ENCODE peak calls at places on chromosome 6, in eight cellular contexts. One of them, this sample, is unnamed.

GRCh38 chr6:77561768-77562314 is 91.0 kb upstream of the MEI4 start:
- DNase-seq in NCI-H345: no peak
- DNase-seq in RWPE1: no peak
- DNase-seq in CD8-positive, alpha-beta T cell: no peak
- DNase-seq in fibroblast of the aortic adventitia: no peak
- DNase-seq in effector memory CD4-positive, alpha-beta T cell: no peak
- DNase-seq in AG08396: no peak
- DNase-seq in SHP77: peak
- DNase-seq in this sample: no peak

GRCh38 chr6:46393161-46393939 is 97.9 kb downstream of the RCAN2 start:
- DNase-seq in NCI-H345: no peak
- DNase-seq in RWPE1: no peak
- DNase-seq in CD8-positive, alpha-beta T cell: no peak
- DNase-seq in fibroblast of the aortic adventitia: no peak
- DNase-seq in effector memory CD4-positive, alpha-beta T cell: no peak
- DNase-seq in AG08396: no peak
- DNase-seq in SHP77: no peak
- DNase-seq in this sample: no peak

GRCh38 chr6:33813246-33813904 is 9.6 kb upstream of the MLN start:
- DNase-seq in NCI-H345: no peak
- DNase-seq in RWPE1: no peak
- DNase-seq in CD8-positive, alpha-beta T cell: no peak
- DNase-seq in fibroblast of the aortic adventitia: no peak
- DNase-seq in effector memory CD4-positive, alpha-beta T cell: no peak
- DNase-seq in AG08396: no peak
- DNase-seq in SHP77: no peak
- DNase-seq in this sample: no peak

GRCh38 chr6:162442675-162443074 is 284.9 kb downstream of the PRKN start:
- DNase-seq in NCI-H345: no peak
- DNase-seq in RWPE1: no peak
- DNase-seq in CD8-positive, alpha-beta T cell: no peak
- DNase-seq in fibroblast of the aortic adventitia: no peak
- DNase-seq in effector memory CD4-positive, alpha-beta T cell: no peak
- DNase-seq in AG08396: no peak
- DNase-seq in SHP77: peak
- DNase-seq in this sample: no peak

GRCh38 chr6:15911753-15912504 is 217.0 kb upstream of the MYLIP start:
- DNase-seq in NCI-H345: no peak
- DNase-seq in RWPE1: no peak
- DNase-seq in CD8-positive, alpha-beta T cell: no peak
- DNase-seq in fibroblast of the aortic adventitia: no peak
- DNase-seq in effector memory CD4-positive, alpha-beta T cell: no peak
- DNase-seq in AG08396: no peak
- DNase-seq in SHP77: no peak
- DNase-seq in this sample: no peak

GRCh38 chr6:80465513-80465912 is 359.0 kb downstream of the BCKDHB start:
- DNase-seq in NCI-H345: no peak
- DNase-seq in RWPE1: no peak
- DNase-seq in CD8-positive, alpha-beta T cell: no peak
- DNase-seq in fibroblast of the aortic adventitia: no peak
- DNase-seq in effector memory CD4-positive, alpha-beta T cell: no peak
- DNase-seq in AG08396: no peak
- DNase-seq in SHP77: no peak
- DNase-seq in this sample: no peak

GRCh38 chr6:44054635-44055559 is 72.4 kb downstream of the MRPL14 start:
- DNase-seq in NCI-H345: no peak
- DNase-seq in RWPE1: no peak
- DNase-seq in CD8-positive, alpha-beta T cell: no peak
- DNase-seq in fibroblast of the aortic adventitia: peak
- DNase-seq in effector memory CD4-positive, alpha-beta T cell: no peak
- DNase-seq in AG08396: no peak
- DNase-seq in SHP77: no peak
- DNase-seq in this sample: no peak

GRCh38 chr6:17469006-17469972 is 75.9 kb downstream of the CAP2 start:
- DNase-seq in NCI-H345: no peak
- DNase-seq in RWPE1: no peak
- DNase-seq in CD8-positive, alpha-beta T cell: no peak
- DNase-seq in fibroblast of the aortic adventitia: peak
- DNase-seq in effector memory CD4-positive, alpha-beta T cell: no peak
- DNase-seq in AG08396: no peak
- DNase-seq in SHP77: no peak
- DNase-seq in this sample: no peak

GRCh38 chr6:158574800-158575199 is 14.9 kb downstream of the TMEM181 start:
- DNase-seq in NCI-H345: no peak
- DNase-seq in RWPE1: no peak
- DNase-seq in CD8-positive, alpha-beta T cell: no peak
- DNase-seq in fibroblast of the aortic adventitia: no peak
- DNase-seq in effector memory CD4-positive, alpha-beta T cell: no peak
- DNase-seq in AG08396: no peak
- DNase-seq in SHP77: no peak
- DNase-seq in this sample: no peak